ENCODE peak calls at places on chromosomes 1 and 21, in four cellular contexts. L is fibroblast of lung, X is Panc1, T is heart left ventricle. H is an unnamed sample.

GRCh38 chr1:43834280-43835140 is 99.1 kb upstream of the ARTN start:
- DNase-seq in T (no peak), L (peak), X (no peak), H (no peak)

GRCh38 chr1:19113362-19114092 is 96.5 kb downstream of the UBR4 start:
- DNase-seq in L (peak), T (no peak), X (peak), H (peak)

GRCh38 chr1:35324486-35324885 is 56.0 kb downstream of the ZMYM4 start:
- DNase-seq in L (peak), T (no peak), X (no peak), H (no peak)

GRCh38 chr21:42521805-42522204 is 8.2 kb downstream of the SLC37A1 start:
- DNase-seq in X (no peak), T (no peak), L (no peak), H (no peak)

GRCh38 chr1:1597275-1597930 is 2.5 kb downstream of the FNDC10 start:
- DNase-seq in L (no peak), T (no peak), X (no peak), H (no peak)

GRCh38 chr1:220511183-220511582 is 16.8 kb upstream of the MARK1 start:
- DNase-seq in T (no peak), X (no peak), L (no peak), H (no peak)

GRCh38 chr1:165253818-165254254 is 102.7 kb downstream of the LMX1A start:
- DNase-seq in X (no peak), T (no peak), L (no peak), H (no peak)

GRCh38 chr1:176515310-176515709 is 52.3 kb downstream of the PAPPA2 start:
- DNase-seq in L (no peak), X (peak), T (no peak), H (no peak)

GRCh38 chr1:24856787-24857527 is 73.1 kb downstream of the RUNX3 start:
- DNase-seq in X (no peak), L (no peak), T (no peak), H (no peak)

GRCh38 chr1:168216171-168216570 is 9.6 kb upstream of the SFT2D2 start:
- DNase-seq in X (no peak), L (no peak), T (no peak), H (no peak)

GRCh38 chr21:45079351-45079750 is 5.0 kb downstream of the ADARB1 start:
- DNase-seq in T (no peak), L (no peak), X (no peak), H (no peak)

GRCh38 chr1:29789910-29790247 is 553.6 kb downstream of the PTPRU start:
- DNase-seq in L (no peak), T (no peak), X (no peak), H (no peak)

GRCh38 chr1:161987872-161988271 is 35.8 kb downstream of the OLFML2B start:
- DNase-seq in X (no peak), L (no peak), T (no peak), H (no peak)

GRCh38 chr1:39063775-39064174 is 37.6 kb downstream of the NDUFS5 start:
- DNase-seq in X (no peak), T (no peak), L (no peak), H (no peak)

GRCh38 chr1:26305667-26306289 is 658 bp downstream of the UBXN11 start:
- DNase-seq in L (no peak), X (no peak), T (no peak), H (no peak)

GRCh38 chr1:26302733-26303405 is 3.6 kb downstream of the UBXN11 start:
- DNase-seq in L (peak), X (no peak), T (no peak), H (no peak)

GRCh38 chr1:26306290-26307221 is at the start of gene UBXN11:
- DNase-seq in X (peak), T (peak), L (peak), H (peak)

DNA sequence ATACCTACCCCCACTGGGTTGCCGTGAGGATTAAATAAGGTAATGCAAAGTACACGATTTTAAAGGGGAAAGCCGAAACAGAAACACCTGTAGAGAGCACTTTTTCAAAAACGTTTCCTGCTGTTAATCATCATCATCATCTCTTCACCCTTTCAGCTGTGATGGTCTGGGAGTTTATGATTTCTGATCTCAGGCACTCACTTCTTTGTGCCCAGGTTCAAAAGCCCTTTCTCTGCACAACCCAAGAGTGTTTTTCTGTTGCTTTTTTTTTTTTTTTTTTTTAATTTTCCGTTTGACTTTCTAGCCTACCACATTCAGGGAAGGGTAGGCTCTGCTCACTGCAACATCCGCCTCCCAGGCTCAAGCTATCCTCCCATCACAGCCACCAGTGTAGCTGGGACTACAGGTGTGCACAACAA is 936 bp upstream of the UBXN11 start:
- DNase-seq in X (no peak), L (no peak), T (no peak), H (no peak)
- H3K27ac ChIP-seq in X (peak), L (no peak), T (no peak), H (peak)

DNA sequence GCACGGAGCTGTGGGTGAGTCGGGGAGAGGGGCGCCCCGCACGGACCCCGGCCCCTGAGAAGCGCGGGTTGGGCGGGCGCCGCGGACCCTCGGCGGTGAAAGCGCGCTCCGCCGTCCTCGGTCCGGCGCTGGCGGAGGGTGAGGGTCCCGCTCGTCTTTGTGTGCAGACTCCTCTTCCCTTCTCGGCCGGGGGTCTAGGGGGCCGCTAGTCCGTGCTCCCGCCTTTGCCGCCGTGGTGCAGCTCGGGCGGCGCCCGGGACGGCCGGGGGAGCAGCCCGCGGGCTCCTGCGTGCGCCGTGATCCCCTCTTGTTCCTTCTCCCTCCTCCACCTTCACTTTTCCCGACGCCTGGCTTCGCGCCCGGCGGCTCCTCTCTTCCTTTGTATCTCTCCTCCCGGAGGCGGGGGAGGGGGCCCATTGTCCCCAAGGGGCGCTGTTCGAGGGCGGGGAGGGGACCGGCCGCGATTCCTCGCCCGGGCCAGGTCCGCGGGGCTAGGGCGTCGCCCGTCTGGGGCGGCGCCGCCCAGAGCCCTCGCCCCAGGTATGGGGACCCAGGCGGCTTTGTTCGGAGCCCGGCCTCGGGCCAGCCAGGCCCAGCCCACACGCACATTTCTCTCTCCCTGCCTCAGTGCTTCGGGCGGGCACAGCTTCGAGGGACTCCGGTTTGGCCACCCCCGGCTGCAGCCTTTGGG is 519 bp downstream of the FNBP1L start:
- DNase-seq in T (peak), X (no peak), L (no peak), H (no peak)
- TF ChIP-seq CTCF in T (no peak), X (no peak), L (no peak), H (no peak)

DNA sequence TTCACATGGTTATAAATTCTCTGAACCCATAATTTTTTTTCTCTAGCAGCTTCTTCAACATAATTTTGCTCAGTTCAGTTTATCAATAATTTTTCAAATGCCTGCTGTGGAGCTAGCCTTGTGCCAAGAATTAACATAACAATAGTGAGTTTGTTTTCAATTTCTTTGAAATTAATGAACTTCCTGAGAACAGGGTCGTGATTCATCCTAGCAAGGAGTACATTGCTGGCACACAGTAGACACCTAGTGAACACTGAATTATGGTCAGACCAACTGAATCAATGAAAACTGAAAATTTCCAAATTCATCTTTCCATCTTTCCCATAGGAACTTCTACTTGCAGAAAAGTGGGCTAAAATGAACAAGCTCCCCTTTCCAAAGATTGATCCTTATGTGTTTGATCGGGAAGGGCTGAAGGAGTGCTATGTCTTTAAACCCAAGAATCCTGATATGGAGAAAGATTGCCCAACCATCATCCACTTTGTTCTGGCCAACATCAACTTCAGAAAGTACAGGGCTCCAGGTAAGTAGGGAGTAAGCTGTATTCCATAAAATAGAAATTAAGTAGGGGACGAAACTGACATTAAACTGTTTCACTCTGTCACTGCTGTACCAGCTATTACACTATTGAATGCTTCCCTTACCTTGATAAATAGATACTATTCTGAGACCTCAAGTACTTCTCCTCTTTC is 148.7 kb downstream of the PLA2G4A start:
- DNase-seq in T (no peak), X (no peak), L (no peak), H (no peak)
- H3K27ac ChIP-seq in T (no peak), X (no peak), L (no peak), H (no peak)

GRCh38 chr1:226108935-226109828 is 46.7 kb downstream of the H3-3A start:
- DNase-seq in X (no peak), T (peak), L (peak), H (no peak)

GRCh38 chr1:226110249-226111108 is 48.0 kb downstream of the H3-3A start:
- DNase-seq in T (peak), X (no peak), L (peak), H (no peak)

GRCh38 chr1:226107471-226108460 is 45.2 kb downstream of the H3-3A start:
- DNase-seq in T (no peak), L (no peak), X (no peak), H (no peak)

GRCh38 chr1:226111109-226111864 is 48.8 kb downstream of the H3-3A start:
- DNase-seq in T (no peak), X (no peak), L (no peak), H (no peak)

DNA sequence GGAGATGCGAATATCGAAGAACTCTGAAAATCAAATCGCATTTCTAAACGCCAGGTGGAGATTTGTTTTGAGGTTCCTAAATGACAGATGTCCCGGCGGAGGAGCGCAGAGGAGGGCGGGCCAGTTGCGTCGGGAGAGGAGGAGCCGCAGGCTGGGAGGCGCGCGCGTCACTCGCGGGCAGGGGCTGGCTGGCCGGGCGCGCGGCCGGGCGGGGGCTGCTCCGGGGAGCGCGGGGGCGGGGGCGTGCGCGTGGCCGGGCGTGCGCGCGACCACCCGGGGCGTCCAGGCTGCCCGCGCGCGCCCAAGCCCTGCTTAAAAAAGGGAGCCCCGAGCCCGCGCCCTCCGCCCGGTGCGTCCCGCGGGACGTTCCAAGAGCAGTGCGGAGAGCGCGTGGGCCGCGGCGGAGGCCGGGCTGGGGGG is 47.3 kb downstream of the H3-3A start:
- DNase-seq in L (peak), T (peak), X (no peak), H (peak)
- TF ChIP-seq CTCF in L (no peak), T (peak), X (no peak), H (no peak)

DNA sequence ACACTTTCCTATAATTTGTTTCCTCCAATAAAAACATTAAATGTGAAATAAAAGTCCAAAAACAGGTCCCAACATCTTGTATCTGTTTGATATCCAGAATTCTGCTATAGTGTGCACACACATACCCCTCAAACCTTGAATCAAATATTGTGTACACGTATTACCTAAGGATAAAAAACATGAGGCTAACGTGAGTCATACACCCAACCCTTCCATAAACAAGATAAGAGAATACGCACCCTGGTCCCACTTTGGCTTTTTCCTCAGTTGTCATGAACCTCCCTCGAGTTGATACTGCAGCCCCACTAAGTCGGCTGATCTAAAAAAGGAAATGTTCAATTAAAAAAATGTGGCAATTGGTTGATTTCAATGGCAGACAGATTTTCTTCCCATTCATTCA is 5.2 kb downstream of the KHDC4 start:
- DNase-seq in L (no peak), X (no peak), T (no peak), H (no peak)
- H3K27ac ChIP-seq in L (no peak), X (no peak), T (no peak), H (no peak)